ENCODE peak calls at places on chromosomes 7 and 10, in nine cellular contexts. One of them, this sample, is unnamed.

GRCh38 chr7:94183289-94183749 is 179.2 kb upstream of the BET1 start:
- DNase-seq in GM12878: no peak
- DNase-seq in HCT116: peak
- DNase-seq in Panc1: peak
- DNase-seq in GM23338: peak
- DNase-seq in A549: peak
- DNase-seq in SK-N-SH: no peak
- DNase-seq in HL-60: no peak
- DNase-seq in HepG2: peak
- DNase-seq in this sample: no peak

GRCh38 chr7:64463636-64464375 is 99.1 kb downstream of the ZNF680 start:
- DNase-seq in GM12878: no peak
- DNase-seq in HepG2: no peak
- DNase-seq in HCT116: no peak
- DNase-seq in Panc1: no peak
- DNase-seq in SK-N-SH: peak
- DNase-seq in HL-60: no peak
- DNase-seq in A549: no peak
- DNase-seq in GM23338: no peak
- DNase-seq in this sample: peak

GRCh38 chr10:113802997-113803396 is 50.9 kb downstream of the DCLRE1A start:
- DNase-seq in Panc1: no peak
- DNase-seq in SK-N-SH: no peak
- DNase-seq in A549: no peak
- DNase-seq in HCT116: no peak
- DNase-seq in GM23338: no peak
- DNase-seq in HL-60: peak
- DNase-seq in GM12878: no peak
- DNase-seq in HepG2: no peak
- DNase-seq in this sample: no peak

GRCh38 chr7:130356760-130357611 is 12.4 kb downstream of the CPA5 start:
- DNase-seq in HepG2: no peak
- DNase-seq in Panc1: no peak
- DNase-seq in GM12878: no peak
- DNase-seq in GM23338: no peak
- DNase-seq in A549: peak
- DNase-seq in HL-60: peak
- DNase-seq in SK-N-SH: peak
- DNase-seq in HCT116: peak
- DNase-seq in this sample: peak

GRCh38 chr7:55481126-55481525 is 91.2 kb downstream of the VOPP1 start:
- DNase-seq in A549: no peak
- DNase-seq in HCT116: no peak
- DNase-seq in Panc1: no peak
- DNase-seq in HepG2: no peak
- DNase-seq in SK-N-SH: no peak
- DNase-seq in HL-60: no peak
- DNase-seq in GM12878: no peak
- DNase-seq in GM23338: no peak
- DNase-seq in this sample: no peak

GRCh38 chr10:3754727-3755439 is 30.1 kb downstream of the KLF6 start:
- DNase-seq in HCT116: peak
- DNase-seq in GM12878: no peak
- DNase-seq in GM23338: no peak
- DNase-seq in Panc1: no peak
- DNase-seq in SK-N-SH: no peak
- DNase-seq in HL-60: no peak
- DNase-seq in HepG2: peak
- DNase-seq in A549: peak
- DNase-seq in this sample: peak

GRCh38 chr10:9069136-9069535 is 1014.6 kb downstream of the GATA3 start:
- DNase-seq in SK-N-SH: no peak
- DNase-seq in HepG2: no peak
- DNase-seq in GM23338: no peak
- DNase-seq in HL-60: no peak
- DNase-seq in GM12878: no peak
- DNase-seq in A549: no peak
- DNase-seq in HCT116: no peak
- DNase-seq in Panc1: peak
- DNase-seq in this sample: no peak

GRCh38 chr7:129055861-129056464 is 1.1 kb upstream of the TNPO3 start:
- DNase-seq in HepG2: no peak
- DNase-seq in A549: no peak
- DNase-seq in HL-60: no peak
- DNase-seq in GM12878: no peak
- DNase-seq in SK-N-SH: no peak
- DNase-seq in Panc1: no peak
- DNase-seq in GM23338: no peak
- DNase-seq in HCT116: no peak
- DNase-seq in this sample: no peak

GRCh38 chr10:15238553-15239335 is 70.3 kb upstream of the NMT2 start:
- DNase-seq in HepG2: no peak
- DNase-seq in A549: no peak
- DNase-seq in Panc1: no peak
- DNase-seq in HCT116: no peak
- DNase-seq in SK-N-SH: no peak
- DNase-seq in GM12878: no peak
- DNase-seq in HL-60: no peak
- DNase-seq in GM23338: no peak
- DNase-seq in this sample: no peak

GRCh38 chr7:155467846-155468821 is 10.2 kb downstream of the EN2 start:
- DNase-seq in Panc1: no peak
- DNase-seq in GM12878: no peak
- DNase-seq in HCT116: no peak
- DNase-seq in SK-N-SH: peak
- DNase-seq in A549: no peak
- DNase-seq in HepG2: no peak
- DNase-seq in GM23338: peak
- DNase-seq in HL-60: no peak
- DNase-seq in this sample: no peak

GRCh38 chr7:90288154-90288553 is 33.0 kb downstream of the FAM237B start:
- DNase-seq in HepG2: no peak
- DNase-seq in GM12878: no peak
- DNase-seq in GM23338: no peak
- DNase-seq in SK-N-SH: no peak
- DNase-seq in Panc1: no peak
- DNase-seq in HL-60: no peak
- DNase-seq in A549: no peak
- DNase-seq in HCT116: no peak
- DNase-seq in this sample: no peak

GRCh38 chr10:104441601-104442000 is 88.0 kb downstream of the CFAP58 start:
- DNase-seq in A549: no peak
- DNase-seq in Panc1: no peak
- DNase-seq in HepG2: no peak
- DNase-seq in GM12878: no peak
- DNase-seq in SK-N-SH: no peak
- DNase-seq in HL-60: peak
- DNase-seq in HCT116: no peak
- DNase-seq in GM23338: no peak
- DNase-seq in this sample: no peak

GRCh38 chr7:151864561-151864960 is 12.4 kb downstream of the PRKAG2 start:
- DNase-seq in A549: no peak
- DNase-seq in GM12878: no peak
- DNase-seq in HCT116: no peak
- DNase-seq in Panc1: no peak
- DNase-seq in HL-60: no peak
- DNase-seq in HepG2: no peak
- DNase-seq in SK-N-SH: no peak
- DNase-seq in GM23338: no peak
- DNase-seq in this sample: no peak

DNA sequence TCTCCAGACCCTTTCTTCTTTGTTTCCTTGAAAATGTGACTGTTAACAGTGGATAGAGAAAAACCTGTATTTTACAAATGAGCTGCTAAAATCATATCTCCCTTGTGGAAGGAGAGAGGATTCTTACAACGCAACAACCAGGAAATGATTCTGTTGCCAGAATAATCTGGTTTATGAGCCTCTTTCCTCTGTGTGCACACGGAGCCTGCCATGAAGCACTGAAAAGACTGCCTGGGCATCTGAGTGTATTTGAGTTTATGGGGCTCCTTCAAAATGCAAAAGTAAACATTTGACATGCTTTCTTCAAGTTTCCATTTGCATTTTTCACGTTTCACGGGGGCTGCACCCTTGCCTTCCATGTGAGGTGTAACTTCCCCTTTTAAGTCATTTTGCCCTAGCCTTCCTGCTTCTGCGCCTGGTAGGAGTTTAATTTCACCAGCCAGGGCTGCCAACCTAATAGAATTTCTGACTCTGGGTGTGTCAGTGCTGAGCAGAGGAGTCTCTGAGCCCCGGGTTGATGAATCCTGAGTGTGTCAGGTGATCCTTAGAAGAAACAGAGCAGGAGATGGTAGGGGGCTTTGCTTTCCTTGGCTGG is 101.1 kb downstream of the GRB10 start:
- DNase-seq in GM12878: no peak
- DNase-seq in GM23338: no peak
- DNase-seq in HepG2: no peak
- DNase-seq in SK-N-SH: no peak
- DNase-seq in HCT116: no peak
- DNase-seq in Panc1: no peak
- DNase-seq in A549: no peak
- DNase-seq in HL-60: peak
- DNase-seq in this sample: no peak
- TF ChIP-seq REST in GM12878: no peak
- TF ChIP-seq REST in GM23338: no peak
- TF ChIP-seq REST in HepG2: no peak
- TF ChIP-seq REST in SK-N-SH: no peak
- TF ChIP-seq REST in HCT116: no peak
- TF ChIP-seq REST in Panc1: no peak
- TF ChIP-seq REST in A549: no peak
- TF ChIP-seq REST in HL-60: no peak
- TF ChIP-seq REST in this sample: no peak

GRCh38 chr10:71358292-71358691 is 38.4 kb upstream of the CDH23 start:
- DNase-seq in A549: no peak
- DNase-seq in HCT116: no peak
- DNase-seq in GM23338: no peak
- DNase-seq in SK-N-SH: peak
- DNase-seq in HL-60: no peak
- DNase-seq in HepG2: no peak
- DNase-seq in GM12878: no peak
- DNase-seq in Panc1: no peak
- DNase-seq in this sample: no peak

GRCh38 chr10:71354771-71355170 is 35.7 kb downstream of the SLC29A3 start:
- DNase-seq in A549: no peak
- DNase-seq in GM23338: no peak
- DNase-seq in GM12878: no peak
- DNase-seq in SK-N-SH: no peak
- DNase-seq in Panc1: no peak
- DNase-seq in HL-60: no peak
- DNase-seq in HepG2: no peak
- DNase-seq in HCT116: no peak
- DNase-seq in this sample: no peak

GRCh38 chr10:71359364-71360046 is 37.2 kb upstream of the CDH23 start:
- DNase-seq in HL-60: peak
- DNase-seq in GM12878: no peak
- DNase-seq in HepG2: no peak
- DNase-seq in SK-N-SH: no peak
- DNase-seq in Panc1: no peak
- DNase-seq in HCT116: no peak
- DNase-seq in GM23338: no peak
- DNase-seq in A549: no peak
- DNase-seq in this sample: peak

GRCh38 chr10:71355886-71356285 is 36.8 kb downstream of the SLC29A3 start:
- DNase-seq in HepG2: no peak
- DNase-seq in HCT116: no peak
- DNase-seq in HL-60: no peak
- DNase-seq in A549: no peak
- DNase-seq in GM12878: no peak
- DNase-seq in SK-N-SH: no peak
- DNase-seq in Panc1: no peak
- DNase-seq in GM23338: no peak
- DNase-seq in this sample: no peak

GRCh38 chr10:71357792-71358265 is 38.8 kb downstream of the SLC29A3 start:
- DNase-seq in HL-60: no peak
- DNase-seq in HepG2: no peak
- DNase-seq in GM12878: no peak
- DNase-seq in SK-N-SH: peak
- DNase-seq in A549: no peak
- DNase-seq in GM23338: no peak
- DNase-seq in Panc1: no peak
- DNase-seq in HCT116: no peak
- DNase-seq in this sample: peak
- TF ChIP-seq REST in HL-60: no peak
- TF ChIP-seq REST in HepG2: no peak
- TF ChIP-seq REST in GM12878: no peak
- TF ChIP-seq REST in SK-N-SH: no peak
- TF ChIP-seq REST in A549: no peak
- TF ChIP-seq REST in GM23338: no peak
- TF ChIP-seq REST in Panc1: no peak
- TF ChIP-seq REST in HCT116: no peak
- TF ChIP-seq REST in this sample: no peak

GRCh38 chr10:78330884-78331283 is 297.2 kb downstream of the RPS24 start:
- DNase-seq in HCT116: no peak
- DNase-seq in GM23338: no peak
- DNase-seq in Panc1: no peak
- DNase-seq in SK-N-SH: no peak
- DNase-seq in GM12878: no peak
- DNase-seq in A549: no peak
- DNase-seq in HepG2: no peak
- DNase-seq in HL-60: no peak
- DNase-seq in this sample: no peak

GRCh38 chr10:78332699-78333098 is 299.0 kb downstream of the RPS24 start:
- DNase-seq in HepG2: no peak
- DNase-seq in HL-60: no peak
- DNase-seq in GM12878: no peak
- DNase-seq in GM23338: no peak
- DNase-seq in SK-N-SH: no peak
- DNase-seq in HCT116: no peak
- DNase-seq in A549: no peak
- DNase-seq in Panc1: no peak
- DNase-seq in this sample: no peak

GRCh38 chr10:78333362-78334143 is 299.9 kb downstream of the RPS24 start:
- DNase-seq in HL-60: no peak
- DNase-seq in Panc1: no peak
- DNase-seq in HepG2: no peak
- DNase-seq in A549: no peak
- DNase-seq in GM23338: no peak
- DNase-seq in GM12878: no peak
- DNase-seq in HCT116: no peak
- DNase-seq in SK-N-SH: no peak
- DNase-seq in this sample: no peak

GRCh38 chr10:78331391-78331922 is 297.8 kb downstream of the RPS24 start:
- DNase-seq in HepG2: no peak
- DNase-seq in HCT116: no peak
- DNase-seq in GM12878: no peak
- DNase-seq in A549: no peak
- DNase-seq in HL-60: no peak
- DNase-seq in Panc1: no peak
- DNase-seq in SK-N-SH: no peak
- DNase-seq in GM23338: no peak
- DNase-seq in this sample: no peak

GRCh38 chr10:78332013-78332412 is 298.4 kb downstream of the RPS24 start:
- DNase-seq in A549: no peak
- DNase-seq in HepG2: no peak
- DNase-seq in HCT116: no peak
- DNase-seq in Panc1: no peak
- DNase-seq in SK-N-SH: no peak
- DNase-seq in GM23338: no peak
- DNase-seq in HL-60: no peak
- DNase-seq in GM12878: no peak
- DNase-seq in this sample: no peak
- TF ChIP-seq REST in A549: no peak
- TF ChIP-seq REST in HepG2: no peak
- TF ChIP-seq REST in HCT116: no peak
- TF ChIP-seq REST in Panc1: no peak
- TF ChIP-seq REST in SK-N-SH: no peak
- TF ChIP-seq REST in GM23338: no peak
- TF ChIP-seq REST in HL-60: no peak
- TF ChIP-seq REST in GM12878: no peak
- TF ChIP-seq REST in this sample: no peak

GRCh38 chr7:73830872-73831655 is at the start of gene CLDN4:
- DNase-seq in HCT116: peak
- DNase-seq in Panc1: peak
- DNase-seq in A549: no peak
- DNase-seq in GM12878: no peak
- DNase-seq in GM23338: peak
- DNase-seq in SK-N-SH: no peak
- DNase-seq in HepG2: peak
- DNase-seq in HL-60: no peak
- DNase-seq in this sample: no peak
- TF ChIP-seq REST in HCT116: no peak
- TF ChIP-seq REST in Panc1: peak
- TF ChIP-seq REST in A549: no peak
- TF ChIP-seq REST in GM12878: no peak
- TF ChIP-seq REST in GM23338: peak
- TF ChIP-seq REST in SK-N-SH: peak
- TF ChIP-seq REST in HepG2: no peak
- TF ChIP-seq REST in HL-60: peak
- TF ChIP-seq REST in this sample: no peak